ENCODE peak calls at places on chromosomes 13 and 19, in nine cellular contexts. F is psoas muscle; U is CD4-positive, alpha-beta T cell; V is iPS DF 6.9; H is kidney; T is OCI-LY7; B is heart left ventricle; X is Caco-2; C is esophagus muscularis mucosa. D is an unnamed sample. For H3K9me3, the result is how much of the 10 kb centered on the place peaks cover.

GRCh38 chr13:25171517-25172302 is at the start of gene AMER2:
- DNase-seq in F (no peak), U (no peak), V (no peak), H (no peak), T (no peak), B (no peak), X (no peak), C (peak), D (no peak)

GRCh38 chr19:38527466-38528136 is 90.2 kb downstream of the MAP4K1 start:
- DNase-seq in F (no peak), U (no peak), V (no peak), H (no peak), T (peak), B (no peak), X (no peak), C (no peak), D (no peak)

GRCh38 chr19:51448011-51448744 is 10.1 kb downstream of the SIGLEC8 start:
- DNase-seq in F (no peak), U (no peak), V (no peak), H (peak), T (no peak), B (no peak), X (no peak), C (no peak), D (no peak)

GRCh38 chr13:74206855-74207254 is 72.7 kb upstream of the KLF12 start:
- DNase-seq in F (no peak), U (no peak), V (no peak), H (no peak), T (no peak), B (no peak), X (no peak), C (no peak), D (no peak)

GRCh38 chr19:39400997-39401548 is 5.6 kb upstream of the ZFP36 start:
- DNase-seq in F (no peak), U (no peak), V (no peak), H (peak), T (peak), B (no peak), X (no peak), C (no peak), D (no peak)

GRCh38 chr13:75197803-75198202 is 284.2 kb downstream of the TBC1D4 start:
- DNase-seq in F (no peak), U (no peak), V (no peak), H (no peak), T (no peak), B (no peak), X (no peak), C (no peak), D (no peak)

GRCh38 chr19:18865973-18866799 is 29.8 kb downstream of the CERS1 start:
- DNase-seq in F (peak), U (peak), V (no peak), H (no peak), T (peak), B (peak), X (peak), C (no peak), D (peak)

GRCh38 chr13:77150651-77151050 is 123.7 kb upstream of the FBXL3 start:
- DNase-seq in F (no peak), U (no peak), V (no peak), H (no peak), T (no peak), B (no peak), X (no peak), C (no peak), D (no peak)

GRCh38 chr13:73819711-73820110 is 314.5 kb downstream of the KLF12 start:
- DNase-seq in F (no peak), U (no peak), V (no peak), H (no peak), T (no peak), B (no peak), X (peak), C (no peak), D (no peak)

GRCh38 chr13:65093352-65093751 is 2136.8 kb downstream of the PCDH9 start:
- DNase-seq in F (no peak), U (no peak), V (no peak), H (no peak), T (no peak), B (no peak), X (no peak), C (no peak), D (no peak)

GRCh38 chr19:14722127-14722526 is 32.3 kb downstream of the ZNF333 start:
- DNase-seq in F (no peak), U (no peak), V (no peak), H (no peak), T (no peak), B (no peak), X (no peak), C (no peak), D (no peak)

DNA sequence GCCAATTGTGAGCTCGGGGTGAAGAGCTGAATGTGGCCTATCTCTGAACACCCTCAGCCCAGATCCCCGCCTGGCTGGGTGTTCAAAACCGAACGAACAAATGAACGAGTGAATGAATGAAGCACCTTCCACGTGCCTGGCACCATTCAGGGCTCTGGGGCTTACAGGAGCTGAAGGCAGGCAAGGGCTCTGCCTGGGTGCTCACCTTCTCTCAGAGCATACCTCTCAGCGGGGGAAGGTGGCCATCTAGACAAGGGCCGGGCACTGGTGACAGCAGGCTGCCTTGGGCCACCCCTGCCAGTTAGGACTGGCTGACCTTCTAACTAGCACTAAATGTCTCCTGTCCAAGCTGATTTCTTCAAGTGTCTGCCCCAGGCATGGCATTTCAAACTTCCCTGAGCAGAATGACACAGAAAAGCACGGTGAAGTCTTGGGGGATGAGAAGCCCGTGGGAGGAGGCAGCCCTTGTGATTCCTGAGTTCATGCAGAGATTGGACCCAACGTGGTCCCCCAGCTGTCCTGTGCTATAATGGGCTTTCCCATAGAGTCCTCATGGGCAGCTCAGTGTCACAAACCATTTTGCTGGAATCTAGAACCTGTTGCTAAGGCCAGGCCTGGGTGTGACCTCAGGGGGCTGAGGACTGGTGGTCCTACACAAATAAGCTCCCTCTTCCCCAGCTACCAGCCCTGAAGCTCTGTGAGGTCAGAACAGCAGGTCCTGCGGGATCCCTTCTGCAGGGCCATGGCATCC is 27.9 kb upstream of the VSTM2B start:
- DNase-seq in F (no peak), U (no peak), V (no peak), H (no peak), T (no peak), B (no peak), X (no peak), C (no peak), D (no peak)
- H3K9me3 ChIP-seq in F (under half), U (under half), V (under half), H (under half), T (under half), B (under half), X (under half), C (under half), D (under half)

DNA sequence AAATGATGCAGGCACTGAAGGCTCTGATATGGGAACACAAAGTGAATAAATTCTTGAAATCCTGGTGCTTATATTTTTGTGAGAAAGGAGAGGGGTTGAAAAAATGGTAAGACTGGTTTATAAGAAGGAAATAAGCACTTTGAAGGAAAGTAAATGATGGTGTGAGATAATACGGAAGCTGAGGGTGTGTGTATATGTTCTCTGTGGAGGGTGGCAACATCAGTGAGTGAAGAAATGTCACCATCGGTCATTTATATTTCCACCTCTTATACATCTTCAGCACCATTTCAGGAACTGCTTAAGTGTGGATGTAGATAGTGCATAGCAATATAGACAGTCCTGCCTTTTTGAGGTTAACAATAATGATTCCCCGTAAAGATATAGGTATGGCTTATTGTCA is 17.5 kb downstream of the ZNF136 start:
- DNase-seq in F (no peak), U (no peak), V (no peak), H (no peak), T (no peak), B (no peak), X (no peak), C (no peak), D (no peak)
- H3K9me3 ChIP-seq in F (under half), U (under half), V (under half), H (under half), T (under half), B (under half), X (under half), C (under half), D (under half)

DNA sequence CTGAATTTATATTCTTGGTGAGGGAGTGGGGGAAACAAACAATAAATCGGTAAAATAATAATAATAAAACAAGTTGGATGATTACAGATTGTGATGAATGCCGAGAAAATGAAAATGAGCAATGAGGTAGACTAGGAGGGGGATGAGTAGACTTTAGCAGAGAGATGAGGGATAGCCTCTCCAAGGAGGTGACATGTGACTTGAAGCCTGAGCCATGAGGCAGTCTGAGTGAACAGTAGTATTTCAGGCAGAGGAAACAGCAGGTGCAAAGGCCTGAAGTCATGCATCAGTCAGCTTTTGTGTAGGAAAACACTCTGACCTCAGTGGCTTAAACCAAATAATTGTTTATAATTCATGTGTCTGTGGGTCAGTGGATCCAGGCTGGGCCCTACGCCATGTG is 4.6 kb downstream of the ZNF135 start:
- DNase-seq in F (no peak), U (no peak), V (no peak), H (peak), T (no peak), B (no peak), X (no peak), C (no peak), D (no peak)
- H3K9me3 ChIP-seq in F (half or more), U (half or more), V (under half), H (under half), T (under half), B (half or more), X (under half), C (half or more), D (under half)

GRCh38 chr19:8259142-8259921 is 48.8 kb downstream of the CD320 start:
- DNase-seq in F (peak), U (no peak), V (no peak), H (peak), T (no peak), B (no peak), X (no peak), C (no peak), D (no peak)
- H3K9me3 ChIP-seq in F (under half), U (under half), V (under half), H (under half), T (under half), B (under half), X (under half), C (under half), D (under half)

GRCh38 chr13:19159181-19159580 is 22.4 kb downstream of the TUBA3C start:
- DNase-seq in F (no peak), U (no peak), V (no peak), H (no peak), T (no peak), B (no peak), X (no peak), C (no peak), D (no peak)
- H3K9me3 ChIP-seq in F (under half), U (under half), V (under half), H (under half), T (under half), B (under half), X (under half), C (under half), D (under half)

GRCh38 chr19:11868188-11868587 is 19.4 kb upstream of the ZNF69 start:
- DNase-seq in F (no peak), U (no peak), V (no peak), H (no peak), T (no peak), B (no peak), X (no peak), C (no peak), D (no peak)
- H3K9me3 ChIP-seq in F (under half), U (half or more), V (under half), H (under half), T (under half), B (half or more), X (under half), C (half or more), D (under half)

GRCh38 chr13:111625526-111626315 is 305.3 kb downstream of the TEX29 start:
- DNase-seq in F (no peak), U (no peak), V (no peak), H (no peak), T (no peak), B (no peak), X (no peak), C (no peak), D (no peak)

GRCh38 chr13:111621164-111621563 is 300.7 kb downstream of the TEX29 start:
- DNase-seq in F (no peak), U (no peak), V (no peak), H (no peak), T (no peak), B (no peak), X (no peak), C (no peak), D (no peak)

GRCh38 chr13:111622051-111622531 is 301.6 kb downstream of the TEX29 start:
- DNase-seq in F (no peak), U (no peak), V (no peak), H (no peak), T (no peak), B (no peak), X (no peak), C (no peak), D (no peak)

GRCh38 chr13:111623743-111624505 is 303.5 kb downstream of the TEX29 start:
- DNase-seq in F (no peak), U (no peak), V (no peak), H (no peak), T (no peak), B (no peak), X (no peak), C (no peak), D (no peak)

GRCh38 chr13:111623170-111623569 is 302.7 kb downstream of the TEX29 start:
- DNase-seq in F (no peak), U (no peak), V (no peak), H (no peak), T (no peak), B (no peak), X (no peak), C (no peak), D (no peak)
- H3K9me3 ChIP-seq in F (under half), U (under half), V (under half), H (under half), T (under half), B (under half), X (under half), C (under half), D (under half)

GRCh38 chr19:2863818-2864217 is 3.3 kb upstream of the ZNF556 start:
- DNase-seq in F (no peak), U (no peak), V (no peak), H (no peak), T (no peak), B (no peak), X (no peak), C (no peak), D (no peak)

GRCh38 chr19:2867025-2867991 is at the start of gene ZNF556:
- DNase-seq in F (peak), U (no peak), V (no peak), H (peak), T (peak), B (no peak), X (peak), C (no peak), D (peak)

GRCh38 chr19:2865334-2866221 is 1.6 kb upstream of the ZNF556 start:
- DNase-seq in F (no peak), U (no peak), V (no peak), H (no peak), T (no peak), B (no peak), X (no peak), C (no peak), D (no peak)

GRCh38 chr19:2869618-2870017 is 2.5 kb downstream of the ZNF556 start:
- DNase-seq in F (no peak), U (no peak), V (no peak), H (no peak), T (no peak), B (no peak), X (no peak), C (no peak), D (no peak)

DNA sequence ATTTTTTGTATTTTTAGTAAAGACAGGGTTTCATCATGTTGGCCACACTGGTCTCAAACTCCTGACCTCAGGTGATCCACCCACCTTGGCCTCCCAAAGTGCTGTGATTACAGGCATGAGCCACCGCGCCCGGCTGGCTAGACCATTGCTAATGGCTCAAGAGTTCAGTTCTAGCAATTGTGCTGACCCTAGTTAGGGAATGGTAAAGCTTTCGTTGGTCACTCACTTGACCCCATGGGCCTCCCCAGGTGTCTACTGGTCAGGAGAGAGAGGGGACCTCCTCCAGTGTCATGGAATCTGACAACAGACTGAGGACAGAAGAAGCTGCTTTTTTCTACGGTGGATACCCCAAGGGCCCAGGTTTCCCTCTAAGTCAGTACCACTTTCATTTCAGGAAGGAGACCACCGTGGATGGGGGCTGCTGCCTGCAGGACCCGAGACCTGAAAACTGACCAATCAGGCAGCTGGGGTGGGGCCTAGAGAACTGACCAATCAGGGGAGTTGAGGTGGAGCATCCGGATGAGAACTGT is 575 bp upstream of the ZNF556 start:
- DNase-seq in F (no peak), U (no peak), V (no peak), H (no peak), T (no peak), B (no peak), X (no peak), C (no peak), D (no peak)
- H3K9me3 ChIP-seq in F (under half), U (under half), V (under half), H (under half), T (under half), B (under half), X (under half), C (under half), D (under half)

D was measured in gastrocnemius medialis.